ENCODE peak calls at places on chromosomes 3 and 15, in four cellular contexts. One of them, this sample, is unnamed.

GRCh38 chr15:35886765-35887164 is 340.8 kb upstream of the DPH6 start:
- DNase-seq in ovary: no peak
- DNase-seq in NCI-H460: no peak
- DNase-seq in Kasumi-1: no peak
- DNase-seq in this sample: no peak

GRCh38 chr3:178392553-178392952 is 143.7 kb upstream of the KCNMB2 start:
- DNase-seq in NCI-H460: no peak
- DNase-seq in Kasumi-1: no peak
- DNase-seq in ovary: no peak
- DNase-seq in this sample: no peak

GRCh38 chr3:134330895-134331810 is 43.1 kb downstream of the AMOTL2 start:
- DNase-seq in NCI-H460: no peak
- DNase-seq in ovary: no peak
- DNase-seq in Kasumi-1: no peak
- DNase-seq in this sample: no peak

GRCh38 chr15:74200871-74201419 is 1.6 kb downstream of the STRA6 start:
- DNase-seq in Kasumi-1: no peak
- DNase-seq in ovary: peak; percentile 79
- DNase-seq in NCI-H460: no peak
- DNase-seq in this sample: peak; percentile 59

GRCh38 chr3:83216919-83217594 is 1455.6 kb upstream of the GBE1 start:
- DNase-seq in NCI-H460: no peak
- DNase-seq in ovary: no peak
- DNase-seq in Kasumi-1: no peak
- DNase-seq in this sample: no peak

GRCh38 chr3:122520861-122521260 is 6.1 kb upstream of the KPNA1 start:
- DNase-seq in ovary: no peak
- DNase-seq in Kasumi-1: no peak
- DNase-seq in NCI-H460: no peak
- DNase-seq in this sample: no peak

GRCh38 chr15:50281427-50281826 is 15.9 kb upstream of the HDC start:
- DNase-seq in Kasumi-1: no peak
- DNase-seq in NCI-H460: no peak
- DNase-seq in ovary: no peak
- DNase-seq in this sample: no peak

GRCh38 chr3:134536760-134537159 is 50.9 kb downstream of the CEP63 start:
- DNase-seq in ovary: no peak
- DNase-seq in Kasumi-1: peak; percentile 84
- DNase-seq in NCI-H460: no peak
- DNase-seq in this sample: no peak

GRCh38 chr3:45236964-45237363 is 10.9 kb upstream of the TMEM158 start:
- DNase-seq in Kasumi-1: no peak
- DNase-seq in ovary: no peak
- DNase-seq in NCI-H460: no peak
- DNase-seq in this sample: no peak

GRCh38 chr15:69160976-69161877 is 792 bp downstream of the GLCE start:
- DNase-seq in ovary: peak; percentile 63
- DNase-seq in NCI-H460: no peak
- DNase-seq in Kasumi-1: no peak
- DNase-seq in this sample: peak; percentile 53

GRCh38 chr15:42549052-42549491 is 434 bp downstream of the HAUS2 start:
- DNase-seq in ovary: no peak
- DNase-seq in Kasumi-1: peak; percentile 17
- DNase-seq in NCI-H460: peak; percentile 8
- DNase-seq in this sample: no peak

GRCh38 chr15:68408971-68409370 is 23.0 kb downstream of the ITGA11 start:
- DNase-seq in ovary: peak; percentile 16
- DNase-seq in Kasumi-1: no peak
- DNase-seq in NCI-H460: no peak
- DNase-seq in this sample: peak; percentile 8

GRCh38 chr3:12351145-12351544 is 62.3 kb downstream of the PPARG start:
- DNase-seq in ovary: no peak
- DNase-seq in Kasumi-1: no peak
- DNase-seq in NCI-H460: no peak
- DNase-seq in this sample: no peak

GRCh38 chr15:63907521-63907920 is 73.8 kb upstream of the HERC1 start:
- DNase-seq in Kasumi-1: no peak
- DNase-seq in NCI-H460: no peak
- DNase-seq in ovary: no peak
- DNase-seq in this sample: no peak